ENCODE peak calls at places on chromosomes 1 and 21, in nine cellular contexts. D is Panc1, G is sigmoid colon, H is vagina, O is stomach, S is HepG2, T is GM23338, P is spleen, I is transverse colon. K is an unnamed sample.

GRCh38 chr1:52927219-52928082 is at the start of gene SCP2:
- DNase-seq in D (no peak), O (peak), S (peak), I (peak), P (peak), T (peak), H (no peak), G (peak), K (peak)

GRCh38 chr1:13948851-13949490 is 249.0 kb downstream of the PRDM2 start:
- DNase-seq in P (no peak), D (no peak), O (no peak), G (peak), S (no peak), T (no peak), H (peak), I (no peak), K (no peak)

GRCh38 chr1:199857103-199857502 is 170.4 kb upstream of the NR5A2 start:
- DNase-seq in O (no peak), T (peak), S (no peak), P (no peak), D (no peak), H (no peak), I (no peak), G (no peak), K (no peak)

GRCh38 chr1:160437432-160438319 is 37.3 kb downstream of the VANGL2 start:
- DNase-seq in T (no peak), I (no peak), S (no peak), P (no peak), H (no peak), O (no peak), G (no peak), D (no peak), K (no peak)

GRCh38 chr1:72485786-72486185 is 203.4 kb upstream of the NEGR1 start:
- DNase-seq in O (no peak), G (no peak), P (no peak), I (no peak), D (no peak), T (no peak), S (no peak), H (no peak), K (no peak)

GRCh38 chr1:244460195-244460594 is 878 bp upstream of the CATSPERE start:
- DNase-seq in I (no peak), G (no peak), H (no peak), T (peak), P (no peak), O (no peak), D (no peak), S (no peak), K (no peak)

GRCh38 chr1:109046671-109047070 is 4.8 kb upstream of the WDR47 start:
- DNase-seq in O (no peak), D (no peak), G (no peak), P (no peak), I (no peak), S (no peak), T (no peak), H (no peak), K (no peak)

GRCh38 chr1:59750612-59751395 is 63.9 kb upstream of the HOOK1 start:
- DNase-seq in G (peak), H (no peak), I (peak), P (no peak), D (no peak), T (no peak), S (no peak), O (no peak), K (peak)

GRCh38 chr1:155499953-155500621 is 62.5 kb downstream of the ASH1L start:
- DNase-seq in G (no peak), D (no peak), S (no peak), O (no peak), T (peak), P (no peak), H (no peak), I (peak), K (no peak)

GRCh38 chr1:66416295-66416694 is 117.7 kb upstream of the SGIP1 start:
- DNase-seq in I (no peak), D (no peak), S (no peak), G (no peak), O (no peak), H (no peak), P (no peak), T (no peak), K (no peak)

GRCh38 chr1:52771384-52771783 is 45.1 kb downstream of the ZYG11B start:
- DNase-seq in H (no peak), D (no peak), G (no peak), O (no peak), P (no peak), S (no peak), T (no peak), I (no peak), K (no peak)

GRCh38 chr1:206705187-206705586 is 20.5 kb downstream of the MAPKAPK2 start:
- DNase-seq in T (peak), I (no peak), O (no peak), P (no peak), G (peak), S (no peak), D (no peak), H (no peak), K (peak)

GRCh38 chr1:121519042-121519755 is 334.4 kb downstream of the SRGAP2C start:
- DNase-seq in T (peak), D (peak), S (peak), O (peak), G (peak), H (no peak), I (peak), P (peak), K (peak)

DNA sequence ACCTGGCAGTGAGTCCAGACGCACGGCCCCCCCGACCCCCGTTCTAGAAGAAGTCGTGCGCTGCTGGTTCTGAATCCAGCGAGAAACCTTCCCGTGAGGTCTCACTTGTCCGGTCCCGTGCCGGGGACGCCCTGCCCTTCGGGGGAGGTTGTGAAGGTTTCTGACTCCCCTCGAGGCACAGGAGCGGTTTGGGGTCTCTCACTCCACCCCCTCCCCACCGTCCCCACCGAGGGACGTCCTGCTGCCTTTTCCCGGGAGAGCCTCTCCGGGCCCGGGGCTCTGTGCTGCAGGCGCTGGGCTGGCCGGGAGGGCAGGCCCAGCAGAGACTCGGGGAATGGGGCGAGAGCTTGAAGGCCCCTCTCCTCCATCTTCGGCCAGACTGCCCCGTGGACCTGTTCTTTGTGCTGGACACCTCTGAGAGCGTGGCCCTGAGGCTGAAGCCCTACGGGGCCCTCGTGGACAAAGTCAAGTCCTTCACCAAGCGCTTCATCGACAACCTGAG is 737 bp downstream of the COL6A1 start:
- DNase-seq in P (peak), O (no peak), T (no peak), S (no peak), H (no peak), G (peak), D (no peak), I (peak), K (peak)
- H3K4me3 ChIP-seq in P (peak), O (peak), T (peak), S (peak), H (peak), G (peak), D (peak), I (peak), K (peak)

GRCh38 chr1:67879485-67879884 is 46.2 kb upstream of the GNG12 start:
- DNase-seq in D (no peak), G (no peak), T (no peak), I (no peak), S (no peak), H (no peak), O (no peak), P (no peak), K (no peak)

GRCh38 chr1:67883069-67883468 is 49.8 kb upstream of the GNG12 start:
- DNase-seq in I (no peak), G (no peak), D (no peak), H (no peak), T (no peak), S (no peak), O (no peak), P (no peak), K (no peak)

GRCh38 chr1:67880056-67880601 is 46.9 kb upstream of the GNG12 start:
- DNase-seq in S (no peak), H (no peak), O (no peak), G (no peak), P (no peak), T (no peak), D (no peak), I (no peak), K (no peak)

GRCh38 chr1:67888208-67888607 is 54.9 kb upstream of the GNG12 start:
- DNase-seq in P (no peak), D (no peak), G (no peak), H (no peak), S (no peak), O (no peak), I (no peak), T (no peak), K (no peak)

GRCh38 chr1:67882196-67882958 is 49.1 kb upstream of the GNG12 start:
- DNase-seq in T (no peak), O (no peak), G (no peak), D (no peak), H (no peak), S (no peak), I (no peak), P (no peak), K (no peak)
- TF ChIP-seq POLR2AphosphoS5 in T (no peak), O (peak), G (no peak), D (no peak), H (no peak), S (no peak), I (no peak), P (no peak), K (no peak)

GRCh38 chr1:241533375-241534115 is 1.4 kb downstream of the KMO start:
- DNase-seq in P (no peak), I (no peak), G (no peak), S (no peak), O (no peak), H (no peak), D (no peak), T (no peak), K (no peak)

GRCh38 chr1:241531195-241532172 is 694 bp upstream of the KMO start:
- DNase-seq in P (no peak), T (peak), G (no peak), S (peak), H (no peak), O (no peak), D (peak), I (no peak), K (no peak)

GRCh38 chr1:241536383-241536782 is 4.2 kb downstream of the KMO start:
- DNase-seq in D (no peak), I (no peak), H (no peak), T (no peak), P (no peak), S (no peak), G (no peak), O (no peak), K (no peak)

GRCh38 chr1:241532864-241533263 is 686 bp downstream of the KMO start:
- DNase-seq in H (no peak), T (no peak), O (no peak), I (peak), D (no peak), G (no peak), P (peak), S (no peak), K (no peak)

DNA sequence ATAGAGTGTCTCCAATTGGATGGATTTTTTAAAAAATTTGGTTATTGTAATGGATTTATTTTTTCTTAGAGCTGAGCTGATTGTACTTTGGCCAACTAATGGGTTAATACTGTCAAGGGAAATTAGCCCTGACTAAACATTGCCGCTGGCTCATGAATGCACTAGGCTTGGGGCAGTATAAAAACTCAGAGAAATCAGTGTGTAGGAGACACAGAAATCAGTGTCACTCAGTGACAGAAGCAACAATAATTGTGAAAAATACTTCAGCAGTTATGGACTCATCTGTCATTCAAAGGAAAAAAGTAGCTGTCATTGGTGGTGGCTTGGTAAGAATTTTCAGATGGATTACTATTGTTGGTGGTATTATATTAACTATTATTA is at the start of gene KMO:
- DNase-seq in H (no peak), P (no peak), D (no peak), S (no peak), G (no peak), O (no peak), I (no peak), T (no peak), K (no peak)
- H3K4me3 ChIP-seq in H (peak), P (peak), D (peak), S (peak), G (peak), O (peak), I (peak), T (no peak), K (peak)

GRCh38 chr21:26964379-26964778 is 2.5 kb downstream of the ADAMTS5 start:
- DNase-seq in T (peak), G (peak), H (peak), O (peak), P (no peak), D (no peak), S (no peak), I (peak), K (peak)

GRCh38 chr21:26966360-26966977 is 419 bp downstream of the ADAMTS5 start:
- DNase-seq in P (peak), O (no peak), T (peak), D (no peak), G (peak), I (no peak), H (no peak), S (no peak), K (no peak)

GRCh38 chr21:26965091-26965566 is 1.8 kb downstream of the ADAMTS5 start:
- DNase-seq in I (no peak), O (no peak), S (no peak), D (no peak), G (no peak), H (no peak), P (peak), T (no peak), K (no peak)

GRCh38 chr21:26965567-26966359 is 1.1 kb downstream of the ADAMTS5 start:
- DNase-seq in P (peak), T (peak), H (no peak), D (no peak), O (peak), G (peak), I (peak), S (no peak), K (peak)

DNA sequence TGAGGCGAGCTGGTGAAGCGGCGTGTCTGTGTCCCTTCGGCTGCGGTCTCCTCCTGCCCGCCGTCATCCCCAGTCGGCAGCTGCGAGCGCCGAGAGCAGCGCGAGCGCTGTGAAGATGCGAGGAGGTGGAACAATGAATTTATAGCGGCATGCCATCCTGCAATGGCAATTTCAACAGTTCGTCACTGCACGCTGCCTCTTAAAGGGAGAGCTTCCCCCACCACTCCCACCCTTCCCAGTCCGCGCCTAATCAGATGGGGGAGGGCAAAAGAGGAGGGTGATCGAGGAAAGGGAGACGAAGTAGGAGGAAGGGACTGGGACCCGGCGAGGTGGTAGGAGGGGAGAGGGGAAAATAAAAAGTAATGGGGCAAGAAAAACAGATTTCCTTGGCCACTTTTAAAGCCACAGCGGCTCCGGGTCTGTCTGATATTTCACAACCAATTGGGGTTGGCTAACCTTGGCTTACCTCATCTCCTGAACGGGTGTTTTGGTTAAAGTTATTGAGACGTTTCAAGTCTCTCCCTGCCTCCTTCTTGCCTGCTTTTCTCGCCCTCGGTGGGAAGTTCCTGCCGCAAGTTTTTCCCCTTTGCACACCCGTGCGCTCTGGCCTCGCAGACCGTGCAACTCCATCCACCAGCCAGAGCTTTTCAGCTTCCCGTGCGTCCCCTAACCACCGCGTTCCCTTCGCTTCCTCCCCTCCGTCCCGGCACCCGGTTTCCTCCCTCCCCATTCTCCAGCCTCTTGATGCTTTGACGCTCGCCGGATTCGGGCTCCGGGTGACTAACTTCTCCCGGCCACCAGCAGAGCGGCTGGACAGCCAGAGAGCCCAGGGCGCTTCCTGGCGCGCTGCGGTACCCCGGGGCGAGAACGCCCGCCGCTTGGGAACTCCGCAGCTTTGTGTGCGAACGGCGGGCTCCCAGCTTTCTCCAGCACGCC is at the start of gene ADAMTS5:
- DNase-seq in I (peak), D (no peak), O (peak), P (peak), T (peak), G (peak), S (no peak), H (peak), K (peak)
- TF ChIP-seq POLR2AphosphoS5 in I (no peak), D (no peak), O (peak), P (peak), T (no peak), G (peak), S (no peak), H (no peak), K (peak)

GRCh38 chr1:171311771-171312558 is 2.0 kb upstream of the FMO4 start:
- DNase-seq in D (no peak), G (no peak), H (peak), P (no peak), S (no peak), O (no peak), T (no peak), I (no peak), K (no peak)

GRCh38 chr1:171313319-171313834 is 606 bp upstream of the FMO4 start:
- DNase-seq in H (no peak), O (no peak), P (no peak), D (no peak), S (no peak), G (no peak), T (no peak), I (no peak), K (no peak)

GRCh38 chr1:171310661-171311087 is 3.3 kb upstream of the FMO4 start:
- DNase-seq in P (no peak), G (no peak), H (no peak), I (no peak), T (peak), O (no peak), D (no peak), S (no peak), K (no peak)

GRCh38 chr1:171313835-171314320 is at the start of gene FMO4:
- DNase-seq in T (peak), S (peak), D (peak), P (peak), O (peak), H (peak), G (peak), I (peak), K (peak)
- H3K4me3 ChIP-seq in T (peak), S (no peak), D (no peak), P (peak), O (peak), H (peak), G (peak), I (peak), K (peak)

GRCh38 chr1:208232639-208233038 is 11.5 kb downstream of the PLXNA2 start:
- DNase-seq in D (no peak), O (no peak), I (no peak), G (no peak), S (no peak), P (no peak), H (no peak), T (no peak), K (no peak)
- TF ChIP-seq POLR2AphosphoS5 in D (no peak), O (no peak), I (no peak), G (no peak), S (no peak), P (no peak), H (no peak), T (no peak), K (no peak)

DNA sequence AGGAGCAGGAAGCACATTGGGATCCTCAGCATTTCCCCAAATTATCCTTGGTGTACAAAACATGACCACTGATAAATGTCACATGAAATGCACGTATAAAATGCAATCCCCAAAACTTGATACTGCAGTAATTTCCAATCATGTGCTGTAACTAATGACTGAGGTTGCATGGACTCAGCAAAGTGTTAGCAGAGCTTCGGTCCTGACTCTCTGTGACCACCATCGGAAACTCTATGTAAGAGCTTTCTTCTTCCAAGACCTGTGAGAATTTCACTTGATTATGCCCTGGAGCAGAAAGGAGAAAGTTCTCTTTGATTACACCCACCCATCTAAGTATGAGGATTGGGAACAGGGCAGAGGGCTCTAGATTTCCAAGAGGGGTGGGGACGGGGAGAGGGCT is 908 bp downstream of the CD53 start:
- DNase-seq in O (no peak), H (no peak), G (no peak), I (no peak), D (no peak), S (no peak), P (no peak), T (no peak), K (no peak)
- H3K4me3 ChIP-seq in O (peak), H (peak), G (peak), I (peak), D (no peak), S (no peak), P (peak), T (no peak), K (peak)

K was measured in suprapubic skin.